ENCODE peak calls at places on chromosome 19, in four cellular contexts. K, J, B and X are unnamed samples.

GRCh38 chr19:10803252-10803651 is 32.8 kb downstream of the TMED1 start:
- DNase-seq in J (no peak), K (no peak), B (no peak), X (no peak)

GRCh38 chr19:7377196-7377595 is 28.5 kb downstream of the ARHGEF18 start:
- DNase-seq in B (no peak), J (no peak), K (no peak), X (no peak)

GRCh38 chr19:54469496-54469934 is 3.6 kb downstream of the CDC42EP5 start:
- DNase-seq in B (peak; percentile 30), K (no peak), J (no peak), X (peak; percentile 70)

GRCh38 chr19:44757057-44757734 is 8.7 kb downstream of the BCL3 start:
- DNase-seq in B (peak; percentile 55), J (no peak), K (peak; percentile 66), X (no peak)

GRCh38 chr19:16198363-16198636 is 589 bp downstream of the AP1M1 start:
- DNase-seq in K (no peak), B (peak; percentile 22), J (no peak), X (peak; percentile 11)

GRCh38 chr19:54133312-54133956 is 4.1 kb upstream of the CNOT3 start:
- DNase-seq in B (no peak), J (peak; percentile 84), K (peak; percentile 63), X (peak; percentile 56)

GRCh38 chr19:47531640-47532387 is 17.0 kb upstream of the NAPA start:
- DNase-seq in K (no peak), J (no peak), B (peak; percentile 44), X (no peak)

GRCh38 chr19:37355901-37356300 is 15.0 kb upstream of the ZNF527 start:
- DNase-seq in J (no peak), K (no peak), B (no peak), X (no peak)

GRCh38 chr19:53881482-53882390 is at the start of gene PRKCG:
- DNase-seq in K (peak; percentile 89), B (peak; percentile 61), J (peak; percentile 44), X (no peak)

GRCh38 chr19:23415034-23415433 is 19.8 kb upstream of the ZNF91 start:
- DNase-seq in J (no peak), K (no peak), B (no peak), X (no peak)

GRCh38 chr19:47542030-47542475 is 27.2 kb upstream of the NAPA start:
- DNase-seq in B (no peak), J (no peak), K (no peak), X (no peak)

GRCh38 chr19:45163156-45163555 is 2.4 kb upstream of the NKPD1 start:
- DNase-seq in B (no peak), J (no peak), K (no peak), X (no peak)

GRCh38 chr19:37654118-37654517 is 1.1 kb downstream of the ZFP30 start:
- DNase-seq in B (peak; percentile 11), K (no peak), J (no peak), X (no peak)

GRCh38 chr19:13085673-13086072 is 17.0 kb downstream of the LYL1 start:
- DNase-seq in J (no peak), K (no peak), B (no peak), X (no peak)

GRCh38 chr19:51250786-51251452 is at the start of gene SIGLECL1:
- DNase-seq in B (peak; percentile 22), J (no peak), K (no peak), X (no peak)

GRCh38 chr19:54316746-54317107 is 3.8 kb upstream of the LILRA5 start:
- DNase-seq in J (no peak), B (no peak), K (peak; percentile 61), X (no peak)

GRCh38 chr19:1019980-1020867 is 699 bp downstream of the TMEM259 start:
- DNase-seq in B (no peak), J (no peak), K (no peak), X (peak; percentile 30)

GRCh38 chr19:12800873-12801465 is 631 bp downstream of the PRDX2 start:
- DNase-seq in B (peak; percentile 40), J (peak; percentile 27), K (no peak), X (no peak)

GRCh38 chr19:49145485-49146407 is 9.4 kb downstream of the HRC start:
- DNase-seq in J (peak; percentile 48), B (peak; percentile 88), K (peak; percentile 99), X (peak; percentile 77)

GRCh38 chr19:30448386-30449130 is 76.4 kb downstream of the ZNF536 start:
- DNase-seq in J (no peak), B (no peak), K (no peak), X (no peak)

GRCh38 chr19:10074153-10074552 is 12.0 kb upstream of the SHFL start:
- DNase-seq in J (peak; percentile 60), B (peak; percentile 79), K (no peak), X (peak; percentile 25)

GRCh38 chr19:287381-287871 is 3.8 kb downstream of the PLPP2 start:
- DNase-seq in K (no peak), J (no peak), B (no peak), X (no peak)

GRCh38 chr19:2578391-2578826 is 102.5 kb downstream of the GADD45B start:
- DNase-seq in J (no peak), B (no peak), K (peak; percentile 66), X (peak; percentile 76)

GRCh38 chr19:48511800-48512503 is at the start of gene LMTK3:
- DNase-seq in B (peak; percentile 88), K (peak; percentile 82), J (no peak), X (no peak)

GRCh38 chr19:29308977-29309520 is 96.1 kb upstream of the UQCRFS1 start:
- DNase-seq in J (no peak), K (peak; percentile 60), B (no peak), X (no peak)

DNA sequence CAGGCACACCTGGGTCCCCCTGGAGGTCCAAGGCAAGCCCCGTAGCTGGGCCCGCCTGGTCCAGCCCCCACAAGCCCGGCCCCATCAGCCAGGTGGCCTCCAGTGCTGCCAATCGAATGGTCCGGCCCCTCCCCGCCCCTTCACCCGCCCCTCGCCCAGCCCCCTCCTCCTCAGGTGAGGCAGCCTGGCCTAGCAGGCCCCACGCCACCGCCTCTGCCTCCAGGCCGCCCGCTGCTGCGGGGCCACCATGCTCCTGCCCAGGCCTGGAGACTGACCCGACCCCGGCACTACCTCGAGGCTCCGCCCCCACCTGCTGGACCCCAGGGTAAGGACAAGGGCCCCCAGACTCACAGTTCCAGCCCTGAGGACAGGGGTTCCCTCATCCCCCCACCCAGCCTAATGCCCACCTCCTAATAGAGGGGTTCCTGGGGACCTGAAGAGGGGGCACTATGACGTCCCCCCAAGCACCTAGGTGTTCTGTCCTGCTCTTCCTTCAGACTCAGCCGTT is at the start of gene HPN:
- DNase-seq in K (peak; percentile 86), J (peak; percentile 77), B (no peak), X (no peak)
- H3K4me1 ChIP-seq in K (peaks cover 22% of the 10 kb centered on the region), J (peaks cover 66% of the 10 kb centered on the region), B (peaks cover 40% of the 10 kb centered on the region), X (peaks cover 25% of the 10 kb centered on the region)

GRCh38 chr19:43148233-43148632 is 38.1 kb downstream of the PSG5 start:
- DNase-seq in B (no peak), K (no peak), J (no peak), X (no peak)
- H3K9ac ChIP-seq in B (no peak overlapping the region), K (no peak overlapping the region), J (no peak overlapping the region), X (no peak overlapping the region)

GRCh38 chr19:32406161-32407003 is 812 bp downstream of the DPY19L3 start:
- DNase-seq in K (no peak), B (no peak), J (no peak), X (peak; percentile 23)

GRCh38 chr19:32405431-32406160 is at the start of gene DPY19L3:
- DNase-seq in K (peak; percentile 98), J (peak; percentile 88), B (peak; percentile 97), X (peak; percentile 93)

GRCh38 chr19:32404213-32404938 is 1.2 kb upstream of the DPY19L3 start:
- DNase-seq in B (no peak), K (no peak), J (peak; percentile 18), X (no peak)

GRCh38 chr19:32403291-32403995 is 2.1 kb upstream of the DPY19L3 start:
- DNase-seq in B (peak; percentile 41), K (no peak), J (no peak), X (no peak)

DNA sequence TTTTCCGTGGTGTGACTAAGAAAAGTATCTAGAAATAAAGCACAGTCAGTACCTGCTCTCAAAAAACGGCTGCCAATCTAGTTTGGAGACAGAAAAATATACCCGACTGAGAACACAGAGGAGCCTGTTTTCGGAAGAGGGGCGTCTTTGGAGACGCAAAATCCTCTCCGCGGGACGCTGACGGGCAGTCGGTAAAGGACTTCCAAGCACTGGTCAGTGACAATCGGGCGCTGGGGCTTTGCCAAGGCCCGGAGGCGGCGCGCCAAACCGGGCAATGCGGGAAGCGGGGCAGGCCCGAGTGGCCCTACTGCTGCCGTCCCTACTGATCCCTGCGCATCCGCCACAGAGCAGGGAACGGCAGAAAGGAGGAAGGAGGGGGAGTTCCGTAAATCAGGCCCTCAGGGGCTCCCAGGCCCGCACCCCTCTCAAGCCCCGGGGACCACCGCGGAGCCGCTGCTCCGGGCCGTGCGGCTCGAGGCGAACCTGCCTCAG is 585 bp upstream of the DPY19L3 start:
- DNase-seq in J (peak; percentile 19), K (peak; percentile 67), B (no peak), X (no peak)
- TF ChIP-seq JUN in J (no peak), K (no peak), B (no peak), X (no peak)

GRCh38 chr19:18460900-18461299 is 23.0 kb upstream of the ISYNA1 start:
- DNase-seq in B (no peak), K (no peak), J (no peak), X (no peak)
- H3K4me1 ChIP-seq in B (peaks cover 45% of the 10 kb centered on the region), K (no peaks in the 10 kb centered on the region), J (peaks cover 20% of the 10 kb centered on the region), X (peaks cover 10% of the 10 kb centered on the region)

GRCh38 chr19:35525873-35526272 is 2.2 kb downstream of the SBSN start:
- DNase-seq in J (no peak), B (no peak), K (no peak), X (no peak)
- H3K9ac ChIP-seq in J (no peak overlapping the region), B (no peak overlapping the region), K (no peak overlapping the region), X (no peak overlapping the region)

GRCh38 chr19:40314646-40315045 is 29.5 kb upstream of the AKT2 start:
- DNase-seq in J (no peak), B (no peak), K (no peak), X (no peak)

GRCh38 chr19:40321076-40321475 is 27.1 kb downstream of the C19orf47 start:
- DNase-seq in K (no peak), J (no peak), B (no peak), X (no peak)

GRCh38 chr19:40320558-40320935 is 27.6 kb downstream of the C19orf47 start:
- DNase-seq in J (no peak), B (no peak), K (no peak), X (no peak)

GRCh38 chr19:40315812-40316475 is 30.8 kb upstream of the AKT2 start:
- DNase-seq in B (no peak), K (no peak), J (no peak), X (no peak)

DNA sequence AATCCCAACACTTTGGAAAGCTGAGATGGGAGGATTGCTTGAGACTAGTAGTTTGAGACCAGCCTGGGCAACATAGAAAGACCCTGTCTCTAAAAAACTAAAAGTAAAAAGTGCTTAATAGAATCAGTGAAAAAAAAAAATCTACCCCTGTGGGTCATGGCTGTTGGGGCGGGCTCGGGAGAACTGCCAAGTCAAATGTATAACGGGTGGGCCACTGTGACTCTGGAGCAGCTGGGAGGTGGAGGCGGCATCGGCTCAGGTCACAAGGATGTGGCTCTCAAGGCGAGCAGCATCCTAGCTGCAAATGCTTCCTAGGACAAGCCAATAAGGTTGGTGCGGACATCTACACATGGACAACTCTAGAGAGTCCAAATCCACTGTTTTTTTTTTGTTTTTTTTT is 30.9 kb downstream of the C19orf47 start:
- DNase-seq in J (no peak), K (no peak), B (no peak), X (no peak)
- TF ChIP-seq JUN in J (no peak), K (no peak), B (no peak), X (no peak)